ENCODE peak calls at places on chromosomes 11 and 22, in ten cellular contexts. One of them, this sample, is unnamed.

GRCh38 chr11:61160487-61161189 is 588 bp downstream of the VPS37C start:
- DNase-seq in stomach: peak; percentile 26
- DNase-seq in uterus: no peak
- DNase-seq in CD8-positive, alpha-beta memory T cell: peak; percentile 17
- DNase-seq in A549: no peak
- DNase-seq in testis: no peak
- DNase-seq in mesendoderm: peak; percentile 31
- DNase-seq in tibial nerve: peak; percentile 27
- DNase-seq in aorta: no peak
- DNase-seq in SJCRH30: peak; percentile 14
- DNase-seq in this sample: peak; percentile 55

GRCh38 chr11:134562176-134562575 is 150.1 kb upstream of the B3GAT1 start:
- DNase-seq in CD8-positive, alpha-beta memory T cell: no peak
- DNase-seq in SJCRH30: peak; percentile 74
- DNase-seq in stomach: no peak
- DNase-seq in tibial nerve: no peak
- DNase-seq in testis: peak; percentile 11
- DNase-seq in uterus: no peak
- DNase-seq in A549: no peak
- DNase-seq in aorta: no peak
- DNase-seq in mesendoderm: no peak
- DNase-seq in this sample: no peak

GRCh38 chr11:64928957-64929356 is 4.5 kb downstream of the PPP2R5B start:
- DNase-seq in stomach: no peak
- DNase-seq in SJCRH30: no peak
- DNase-seq in mesendoderm: no peak
- DNase-seq in aorta: no peak
- DNase-seq in tibial nerve: no peak
- DNase-seq in uterus: no peak
- DNase-seq in CD8-positive, alpha-beta memory T cell: no peak
- DNase-seq in A549: no peak
- DNase-seq in testis: no peak
- DNase-seq in this sample: no peak

GRCh38 chr22:44309137-44309536 is 3.6 kb downstream of the SHISAL1 start:
- DNase-seq in testis: no peak
- DNase-seq in stomach: no peak
- DNase-seq in uterus: peak; percentile 88
- DNase-seq in tibial nerve: peak; percentile 30
- DNase-seq in aorta: peak; percentile 68
- DNase-seq in CD8-positive, alpha-beta memory T cell: no peak
- DNase-seq in SJCRH30: peak; percentile 66
- DNase-seq in mesendoderm: no peak
- DNase-seq in A549: peak; percentile 53
- DNase-seq in this sample: peak; percentile 99

GRCh38 chr11:68164437-68164836 is 43.2 kb upstream of the CHKA start:
- DNase-seq in SJCRH30: no peak
- DNase-seq in aorta: no peak
- DNase-seq in stomach: no peak
- DNase-seq in uterus: no peak
- DNase-seq in mesendoderm: no peak
- DNase-seq in tibial nerve: no peak
- DNase-seq in A549: no peak
- DNase-seq in testis: no peak
- DNase-seq in CD8-positive, alpha-beta memory T cell: no peak
- DNase-seq in this sample: peak; percentile 76

GRCh38 chr11:68354181-68354872 is 41.9 kb downstream of the LRP5 start:
- DNase-seq in CD8-positive, alpha-beta memory T cell: no peak
- DNase-seq in stomach: peak; percentile 94
- DNase-seq in SJCRH30: peak; percentile 29
- DNase-seq in testis: peak; percentile 66
- DNase-seq in tibial nerve: peak; percentile 57
- DNase-seq in uterus: peak; percentile 90
- DNase-seq in mesendoderm: peak; percentile 59
- DNase-seq in aorta: peak; percentile 94
- DNase-seq in A549: peak; percentile 91
- DNase-seq in this sample: peak; percentile 97

GRCh38 chr11:64516226-64516625 is 74.8 kb upstream of the SLC22A12 start:
- DNase-seq in CD8-positive, alpha-beta memory T cell: no peak
- DNase-seq in mesendoderm: peak; percentile 28
- DNase-seq in tibial nerve: no peak
- DNase-seq in aorta: no peak
- DNase-seq in testis: no peak
- DNase-seq in SJCRH30: peak; percentile 73
- DNase-seq in uterus: no peak
- DNase-seq in A549: no peak
- DNase-seq in stomach: no peak
- DNase-seq in this sample: no peak

GRCh38 chr11:46285594-46286033 is 8.2 kb downstream of the CREB3L1 start:
- DNase-seq in stomach: no peak
- DNase-seq in testis: no peak
- DNase-seq in CD8-positive, alpha-beta memory T cell: no peak
- DNase-seq in aorta: peak; percentile 62
- DNase-seq in A549: no peak
- DNase-seq in uterus: no peak
- DNase-seq in SJCRH30: no peak
- DNase-seq in mesendoderm: no peak
- DNase-seq in tibial nerve: no peak
- DNase-seq in this sample: peak; percentile 86

GRCh38 chr11:12216100-12216499 is 105.7 kb downstream of the MICAL2 start:
- DNase-seq in aorta: no peak
- DNase-seq in mesendoderm: no peak
- DNase-seq in A549: no peak
- DNase-seq in tibial nerve: no peak
- DNase-seq in SJCRH30: no peak
- DNase-seq in testis: no peak
- DNase-seq in uterus: no peak
- DNase-seq in stomach: peak; percentile 57
- DNase-seq in CD8-positive, alpha-beta memory T cell: no peak
- DNase-seq in this sample: no peak
- H3K4me1 ChIP-seq in aorta: peaks cover 7% of the 10 kb centered on the region
- H3K4me1 ChIP-seq in mesendoderm: no peaks in the 10 kb centered on the region
- H3K4me1 ChIP-seq in A549: peaks cover 35% of the 10 kb centered on the region
- H3K4me1 ChIP-seq in tibial nerve: peaks cover 10% of the 10 kb centered on the region
- H3K4me1 ChIP-seq in SJCRH30: peaks cover 16% of the 10 kb centered on the region
- H3K4me1 ChIP-seq in testis: peaks cover 50% of the 10 kb centered on the region
- H3K4me1 ChIP-seq in uterus: no peaks in the 10 kb centered on the region
- H3K4me1 ChIP-seq in stomach: peaks cover 61% of the 10 kb centered on the region
- H3K4me1 ChIP-seq in CD8-positive, alpha-beta memory T cell: peaks cover 17% of the 10 kb centered on the region
- H3K4me1 ChIP-seq in this sample: peaks cover 17% of the 10 kb centered on the region

GRCh38 chr11:73972187-73972586 is 10.5 kb downstream of the UCP2 start:
- DNase-seq in stomach: no peak
- DNase-seq in CD8-positive, alpha-beta memory T cell: no peak
- DNase-seq in A549: no peak
- DNase-seq in aorta: peak; percentile 12
- DNase-seq in SJCRH30: no peak
- DNase-seq in tibial nerve: no peak
- DNase-seq in testis: no peak
- DNase-seq in mesendoderm: peak; percentile 35
- DNase-seq in uterus: no peak
- DNase-seq in this sample: no peak

GRCh38 chr11:73968356-73968966 is 14.2 kb downstream of the UCP2 start:
- DNase-seq in uterus: no peak
- DNase-seq in SJCRH30: no peak
- DNase-seq in CD8-positive, alpha-beta memory T cell: no peak
- DNase-seq in tibial nerve: no peak
- DNase-seq in A549: no peak
- DNase-seq in aorta: no peak
- DNase-seq in stomach: no peak
- DNase-seq in testis: no peak
- DNase-seq in mesendoderm: no peak
- DNase-seq in this sample: no peak

GRCh38 chr11:73969091-73969490 is 13.6 kb downstream of the UCP2 start:
- DNase-seq in tibial nerve: no peak
- DNase-seq in SJCRH30: no peak
- DNase-seq in A549: no peak
- DNase-seq in testis: no peak
- DNase-seq in aorta: no peak
- DNase-seq in stomach: no peak
- DNase-seq in CD8-positive, alpha-beta memory T cell: no peak
- DNase-seq in mesendoderm: no peak
- DNase-seq in uterus: no peak
- DNase-seq in this sample: no peak

GRCh38 chr11:73971175-73971719 is 11.4 kb downstream of the UCP2 start:
- DNase-seq in uterus: no peak
- DNase-seq in testis: no peak
- DNase-seq in SJCRH30: peak; percentile 53
- DNase-seq in aorta: peak; percentile 26
- DNase-seq in tibial nerve: no peak
- DNase-seq in stomach: no peak
- DNase-seq in mesendoderm: no peak
- DNase-seq in A549: no peak
- DNase-seq in CD8-positive, alpha-beta memory T cell: no peak
- DNase-seq in this sample: no peak

DNA sequence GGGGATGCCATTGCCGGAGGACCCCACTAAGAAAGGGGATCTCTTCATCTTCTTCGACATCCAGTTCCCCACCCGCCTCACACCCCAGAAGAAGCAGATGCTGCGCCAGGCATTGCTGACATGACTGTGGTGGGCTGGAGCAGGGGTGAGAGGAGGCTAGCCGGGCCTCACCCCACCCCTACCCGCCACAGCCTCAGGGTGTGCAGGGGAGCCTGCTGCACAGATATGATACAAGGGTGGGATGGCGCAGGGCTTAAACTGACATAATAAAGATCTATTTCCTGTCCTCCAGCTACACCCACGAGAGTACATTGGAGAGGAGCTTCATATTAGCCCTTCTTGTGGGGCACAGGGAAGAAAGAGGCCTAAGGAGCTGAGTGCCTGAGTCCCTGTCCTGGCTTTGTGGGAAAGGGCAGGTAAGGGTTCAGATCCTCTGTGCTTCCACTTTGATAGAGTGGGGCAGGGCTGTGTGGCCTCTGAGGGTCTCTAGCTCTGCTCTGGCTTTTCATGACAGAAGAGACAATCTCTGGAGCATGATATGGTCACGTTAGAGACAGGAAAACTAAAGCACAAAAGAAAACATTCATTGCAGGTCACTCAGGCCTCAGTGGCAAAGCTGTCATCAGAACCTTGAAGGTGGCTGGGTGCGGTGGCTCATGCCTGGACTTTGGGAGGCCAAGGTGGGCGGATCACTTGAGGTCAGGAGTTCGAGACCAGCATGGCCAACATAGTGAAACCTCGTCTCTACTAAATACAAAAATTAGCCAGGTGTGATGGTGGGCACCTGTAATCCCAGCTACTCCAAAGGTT is 12.4 kb downstream of the UCP2 start:
- DNase-seq in mesendoderm: no peak
- DNase-seq in A549: no peak
- DNase-seq in tibial nerve: no peak
- DNase-seq in stomach: no peak
- DNase-seq in SJCRH30: no peak
- DNase-seq in CD8-positive, alpha-beta memory T cell: peak; percentile 68
- DNase-seq in testis: no peak
- DNase-seq in uterus: no peak
- DNase-seq in aorta: no peak
- DNase-seq in this sample: no peak
- H3K4me1 ChIP-seq in mesendoderm: no peaks in the 10 kb centered on the region
- H3K4me1 ChIP-seq in A549: peaks cover 8% of the 10 kb centered on the region
- H3K4me1 ChIP-seq in tibial nerve: peaks cover 15% of the 10 kb centered on the region
- H3K4me1 ChIP-seq in stomach: no peaks in the 10 kb centered on the region
- H3K4me1 ChIP-seq in SJCRH30: peaks cover 7% of the 10 kb centered on the region
- H3K4me1 ChIP-seq in CD8-positive, alpha-beta memory T cell: peaks cover 87% of the 10 kb centered on the region
- H3K4me1 ChIP-seq in testis: no peaks in the 10 kb centered on the region
- H3K4me1 ChIP-seq in uterus: no peaks in the 10 kb centered on the region
- H3K4me1 ChIP-seq in aorta: no peaks in the 10 kb centered on the region
- H3K4me1 ChIP-seq in this sample: peaks cover 10% of the 10 kb centered on the region

GRCh38 chr22:39443416-39443815 is 13.4 kb upstream of the MGAT3 start:
- DNase-seq in mesendoderm: no peak
- DNase-seq in uterus: no peak
- DNase-seq in testis: no peak
- DNase-seq in A549: no peak
- DNase-seq in CD8-positive, alpha-beta memory T cell: no peak
- DNase-seq in SJCRH30: no peak
- DNase-seq in tibial nerve: no peak
- DNase-seq in aorta: no peak
- DNase-seq in stomach: no peak
- DNase-seq in this sample: no peak

GRCh38 chr22:39444247-39444800 is 12.5 kb upstream of the MGAT3 start:
- DNase-seq in tibial nerve: no peak
- DNase-seq in A549: no peak
- DNase-seq in CD8-positive, alpha-beta memory T cell: no peak
- DNase-seq in stomach: no peak
- DNase-seq in SJCRH30: no peak
- DNase-seq in testis: no peak
- DNase-seq in mesendoderm: no peak
- DNase-seq in aorta: no peak
- DNase-seq in uterus: no peak
- DNase-seq in this sample: peak; percentile 18

GRCh38 chr22:39448205-39449054 is 8.4 kb upstream of the MGAT3 start:
- DNase-seq in testis: no peak
- DNase-seq in SJCRH30: no peak
- DNase-seq in aorta: no peak
- DNase-seq in tibial nerve: no peak
- DNase-seq in CD8-positive, alpha-beta memory T cell: no peak
- DNase-seq in uterus: no peak
- DNase-seq in A549: no peak
- DNase-seq in stomach: peak; percentile 59
- DNase-seq in mesendoderm: no peak
- DNase-seq in this sample: no peak

GRCh38 chr22:39446239-39446721 is 10.5 kb upstream of the MGAT3 start:
- DNase-seq in mesendoderm: peak; percentile 69
- DNase-seq in tibial nerve: no peak
- DNase-seq in uterus: no peak
- DNase-seq in A549: no peak
- DNase-seq in aorta: no peak
- DNase-seq in testis: no peak
- DNase-seq in stomach: peak; percentile 68
- DNase-seq in SJCRH30: no peak
- DNase-seq in CD8-positive, alpha-beta memory T cell: no peak
- DNase-seq in this sample: no peak

DNA sequence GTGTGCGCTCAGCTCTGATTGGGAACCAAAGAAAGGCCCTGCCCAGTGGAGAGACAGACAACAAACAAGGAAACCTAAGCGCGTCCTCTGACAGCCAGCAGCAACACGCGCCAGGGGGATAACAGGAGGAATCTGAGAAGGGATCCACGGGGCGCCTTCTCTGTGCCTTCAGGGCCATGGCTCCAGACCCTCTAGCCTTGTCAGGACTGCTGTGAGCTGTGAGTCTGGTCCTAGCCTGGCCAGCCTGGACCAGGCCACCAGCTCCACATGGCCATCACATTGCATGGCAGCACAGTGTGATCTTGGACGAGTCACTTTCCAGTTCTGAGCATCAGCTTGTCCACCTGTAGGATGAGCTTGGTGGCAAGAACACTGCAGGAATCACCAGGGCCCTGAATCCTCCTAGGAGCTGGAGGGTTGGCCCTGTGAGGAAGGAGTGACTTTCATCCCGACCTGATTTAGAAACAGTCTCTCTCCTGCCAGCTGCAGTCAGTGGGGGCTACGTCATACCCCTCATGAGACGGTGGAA is 11.8 kb upstream of the MGAT3 start:
- DNase-seq in tibial nerve: no peak
- DNase-seq in mesendoderm: no peak
- DNase-seq in A549: no peak
- DNase-seq in SJCRH30: no peak
- DNase-seq in uterus: no peak
- DNase-seq in stomach: no peak
- DNase-seq in CD8-positive, alpha-beta memory T cell: no peak
- DNase-seq in testis: no peak
- DNase-seq in aorta: no peak
- DNase-seq in this sample: no peak
- H3K4me1 ChIP-seq in tibial nerve: peaks cover 5% of the 10 kb centered on the region
- H3K4me1 ChIP-seq in mesendoderm: peaks cover 3% of the 10 kb centered on the region
- H3K4me1 ChIP-seq in A549: no peaks in the 10 kb centered on the region
- H3K4me1 ChIP-seq in SJCRH30: no peaks in the 10 kb centered on the region
- H3K4me1 ChIP-seq in uterus: no peaks in the 10 kb centered on the region
- H3K4me1 ChIP-seq in stomach: no peaks in the 10 kb centered on the region
- H3K4me1 ChIP-seq in CD8-positive, alpha-beta memory T cell: peaks cover 21% of the 10 kb centered on the region
- H3K4me1 ChIP-seq in testis: peaks cover 4% of the 10 kb centered on the region
- H3K4me1 ChIP-seq in aorta: no peaks in the 10 kb centered on the region
- H3K4me1 ChIP-seq in this sample: no peaks in the 10 kb centered on the region

GRCh38 chr11:1837171-1838076 is 1.4 kb upstream of the TNNI2 start:
- DNase-seq in SJCRH30: peak; percentile 94
- DNase-seq in aorta: peak; percentile 81
- DNase-seq in tibial nerve: peak; percentile 40
- DNase-seq in A549: peak; percentile 59
- DNase-seq in stomach: peak; percentile 62
- DNase-seq in CD8-positive, alpha-beta memory T cell: peak; percentile 75
- DNase-seq in testis: peak; percentile 56
- DNase-seq in uterus: peak; percentile 66
- DNase-seq in mesendoderm: peak; percentile 63
- DNase-seq in this sample: peak; percentile 64

GRCh38 chr11:1839204-1839923 is 583 bp downstream of the TNNI2 start:
- DNase-seq in tibial nerve: no peak
- DNase-seq in CD8-positive, alpha-beta memory T cell: no peak
- DNase-seq in stomach: no peak
- DNase-seq in testis: no peak
- DNase-seq in SJCRH30: peak; percentile 81
- DNase-seq in aorta: no peak
- DNase-seq in A549: no peak
- DNase-seq in mesendoderm: no peak
- DNase-seq in uterus: no peak
- DNase-seq in this sample: no peak

GRCh38 chr11:1839924-1840779 is 1.4 kb downstream of the TNNI2 start:
- DNase-seq in A549: no peak
- DNase-seq in uterus: no peak
- DNase-seq in CD8-positive, alpha-beta memory T cell: no peak
- DNase-seq in SJCRH30: no peak
- DNase-seq in tibial nerve: peak; percentile 44
- DNase-seq in testis: peak; percentile 52
- DNase-seq in aorta: peak; percentile 88
- DNase-seq in stomach: peak; percentile 46
- DNase-seq in mesendoderm: no peak
- DNase-seq in this sample: no peak

GRCh38 chr11:1838077-1838425 is 730 bp upstream of the TNNI2 start:
- DNase-seq in uterus: no peak
- DNase-seq in CD8-positive, alpha-beta memory T cell: no peak
- DNase-seq in mesendoderm: no peak
- DNase-seq in tibial nerve: no peak
- DNase-seq in SJCRH30: no peak
- DNase-seq in stomach: no peak
- DNase-seq in aorta: peak; percentile 49
- DNase-seq in A549: no peak
- DNase-seq in testis: no peak
- DNase-seq in this sample: no peak

GRCh38 chr11:1838426-1839131 is at the start of gene TNNI2:
- DNase-seq in mesendoderm: no peak
- DNase-seq in uterus: no peak
- DNase-seq in tibial nerve: no peak
- DNase-seq in aorta: peak; percentile 51
- DNase-seq in SJCRH30: peak; percentile 49
- DNase-seq in testis: no peak
- DNase-seq in A549: no peak
- DNase-seq in CD8-positive, alpha-beta memory T cell: no peak
- DNase-seq in stomach: no peak
- DNase-seq in this sample: no peak
- H3K4me1 ChIP-seq in mesendoderm: no peaks in the 10 kb centered on the region
- H3K4me1 ChIP-seq in uterus: no peaks in the 10 kb centered on the region
- H3K4me1 ChIP-seq in tibial nerve: peaks cover 15% of the 10 kb centered on the region
- H3K4me1 ChIP-seq in aorta: no peaks in the 10 kb centered on the region
- H3K4me1 ChIP-seq in SJCRH30: peaks cover 46% of the 10 kb centered on the region
- H3K4me1 ChIP-seq in testis: no peaks in the 10 kb centered on the region
- H3K4me1 ChIP-seq in A549: peaks cover 18% of the 10 kb centered on the region
- H3K4me1 ChIP-seq in CD8-positive, alpha-beta memory T cell: peaks cover 17% of the 10 kb centered on the region
- H3K4me1 ChIP-seq in stomach: peaks cover under 1% of the 10 kb centered on the region
- H3K4me1 ChIP-seq in this sample: no peaks in the 10 kb centered on the region

This sample was measured in GM23248.